ENCODE peak calls at places on chromosomes 3 and 15, in six cellular contexts. Q is GM23338, D is OCI-LY7, K is A549, C is astrocyte, T is GM23248. W is an unnamed sample.

GRCh38 chr3:88195951-88196434 is 46.2 kb downstream of the C3orf38 start:
- DNase-seq in D (no peak), C (peak; percentile 63), T (peak; percentile 19), K (no peak), Q (no peak), W (no peak)

GRCh38 chr15:65666257-65666656 is 44.5 kb downstream of the SLC24A1 start:
- DNase-seq in D (no peak), K (no peak), Q (no peak), T (peak; percentile 63), C (peak; percentile 57), W (no peak)

GRCh38 chr3:11370134-11370533 is 97.9 kb downstream of the ATG7 start:
- DNase-seq in Q (no peak), C (no peak), T (no peak), K (no peak), D (no peak), W (no peak)

GRCh38 chr3:143295201-143296080 is 175.9 kb downstream of the CHST2 start:
- DNase-seq in C (no peak), T (no peak), D (no peak), Q (no peak), K (no peak), W (no peak)

GRCh38 chr15:66908503-66909095 is 156.8 kb upstream of the SMAD3 start:
- DNase-seq in Q (no peak), K (no peak), T (peak; percentile 38), D (no peak), C (no peak), W (no peak)

GRCh38 chr3:128907706-128908445 is 28.5 kb downstream of the ACAD9 start:
- DNase-seq in T (no peak), Q (no peak), D (no peak), C (no peak), K (no peak), W (no peak)

GRCh38 chr3:74623261-74623836 is 8.9 kb upstream of the CNTN3 start:
- DNase-seq in Q (no peak), C (no peak), D (no peak), K (no peak), T (peak; percentile 34), W (no peak)

GRCh38 chr3:180161770-180162169 is 125.0 kb upstream of the PEX5L start:
- DNase-seq in T (no peak), C (no peak), K (no peak), Q (no peak), D (no peak), W (no peak)

GRCh38 chr15:59587085-59587826 is 24.3 kb upstream of the GCNT3 start:
- DNase-seq in T (no peak), C (no peak), Q (no peak), D (no peak), K (no peak), W (no peak)

GRCh38 chr3:56783644-56784451 is 17.9 kb downstream of the ARHGEF3 start:
- DNase-seq in C (peak; percentile 89), T (peak; percentile 73), Q (no peak), D (peak; percentile 89), K (peak; percentile 8), W (no peak)

GRCh38 chr3:59772416-59773408 is 722.9 kb upstream of the CFAP20DC start:
- DNase-seq in D (no peak), Q (no peak), T (no peak), C (no peak), K (no peak), W (no peak)

GRCh38 chr15:32029409-32029861 is 880 bp upstream of the CHRNA7 start:
- DNase-seq in C (no peak), T (peak; percentile 4), D (no peak), K (peak; percentile 31), Q (peak; percentile 75), W (peak; percentile 80)
- H3K4me3 ChIP-seq in C (peak overlapping the region; percentile 60), T (no peak overlapping the region), D (no peak overlapping the region), K (peak overlapping the region; percentile 85), Q (peak overlapping the region; percentile 94), W (peak overlapping the region; percentile 58)

DNA sequence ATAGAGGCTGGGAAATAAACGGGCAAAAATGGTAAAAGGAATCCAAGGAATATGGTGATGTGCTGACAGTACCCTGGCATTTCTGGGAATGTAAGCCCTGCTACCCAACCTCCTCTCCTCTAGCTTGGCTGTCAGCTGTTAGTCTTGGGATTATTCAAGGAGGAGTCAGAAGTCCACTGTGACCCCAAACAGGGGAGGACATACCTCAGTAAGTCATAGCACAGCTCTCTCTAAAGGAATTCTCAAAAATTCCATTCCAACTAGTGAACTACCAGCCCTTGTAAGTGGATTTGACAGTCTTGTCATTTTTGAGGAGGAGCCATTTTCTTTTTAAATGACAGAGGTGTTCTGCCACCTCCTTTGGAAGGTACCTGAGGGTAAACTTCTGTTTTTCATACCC is 207.5 kb downstream of the PDCD6IP start:
- DNase-seq in T (peak; percentile 82), Q (no peak), C (peak; percentile 80), K (no peak), D (no peak), W (no peak)
- H3K4me2 ChIP-seq in T (peak overlapping the region; percentile 24), Q (no peak overlapping the region), C (peak overlapping the region; percentile 45), K (no peak overlapping the region), D (no peak overlapping the region), W (no peak overlapping the region)

GRCh38 chr3:132543016-132543739 is 53.9 kb upstream of the ACKR4 start:
- DNase-seq in K (no peak), D (no peak), T (peak; percentile 94), C (peak; percentile 98), Q (no peak), W (no peak)
- H3K4me3 ChIP-seq in K (no peak overlapping the region), D (no peak overlapping the region), T (peak overlapping the region; percentile 45), C (peak overlapping the region; percentile 15), Q (no peak overlapping the region), W (no peak overlapping the region)

DNA sequence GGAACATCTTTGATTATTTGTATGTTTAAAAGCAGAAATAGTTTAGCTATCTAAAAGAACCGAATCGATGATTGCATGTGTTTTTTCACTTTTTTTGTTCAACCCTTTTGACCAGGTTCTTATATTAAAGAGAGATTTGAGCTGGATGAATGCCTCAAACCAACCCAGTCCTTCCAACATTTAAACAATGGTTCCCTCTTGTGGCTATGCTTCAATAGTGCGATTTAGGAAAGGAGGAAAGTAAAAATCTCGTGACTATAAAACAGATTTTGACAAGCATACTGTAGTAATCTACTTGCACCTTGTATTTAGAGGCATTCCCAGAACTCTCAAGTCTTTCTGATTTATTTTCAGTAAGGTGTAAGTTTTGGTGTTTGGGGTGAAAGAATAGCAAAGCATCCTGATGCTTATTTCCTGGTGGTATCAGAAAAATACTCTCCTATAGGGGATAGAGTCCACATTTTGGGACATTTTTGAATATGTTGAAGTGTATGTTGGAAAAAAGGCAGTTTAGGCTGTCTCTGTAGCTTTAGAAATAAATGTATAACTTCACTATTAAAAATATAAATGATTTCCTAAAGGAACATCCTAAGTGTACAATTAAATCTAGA is 159.6 kb upstream of the KCNH8 start:
- DNase-seq in K (peak; percentile 7), C (peak; percentile 0), T (peak; percentile 26), D (peak; percentile 68), Q (peak; percentile 80), W (peak; percentile 61)
- H3K4me2 ChIP-seq in K (no peak overlapping the region), C (no peak overlapping the region), T (no peak overlapping the region), D (no peak overlapping the region), Q (no peak overlapping the region), W (no peak overlapping the region)

DNA sequence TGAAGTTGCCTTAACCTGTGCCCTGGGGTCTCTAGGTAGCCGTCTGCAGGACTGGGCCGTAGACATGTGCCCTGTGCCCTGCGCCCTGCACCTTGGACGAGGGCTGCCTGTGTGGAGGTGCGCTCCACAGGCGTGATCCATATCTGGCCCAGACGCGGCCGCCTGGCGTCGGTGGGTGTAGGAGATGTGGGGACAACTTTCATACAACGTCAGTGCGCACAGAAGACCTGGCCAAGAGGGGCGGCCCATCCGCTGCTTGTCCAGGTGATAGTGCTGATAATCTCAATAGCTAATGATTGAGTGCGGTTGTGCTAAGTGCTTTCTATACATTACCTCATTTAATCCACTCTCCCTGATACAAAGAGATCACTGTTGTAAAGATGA is 665 bp upstream of the RASGRP1 start:
- DNase-seq in K (no peak), D (no peak), T (no peak), C (no peak), Q (no peak), W (no peak)
- H3K4me3 ChIP-seq in K (peak overlapping the region; percentile 60), D (peak overlapping the region; percentile 73), T (no peak overlapping the region), C (no peak overlapping the region), Q (peak overlapping the region; percentile 72), W (peak overlapping the region; percentile 91)

DNA sequence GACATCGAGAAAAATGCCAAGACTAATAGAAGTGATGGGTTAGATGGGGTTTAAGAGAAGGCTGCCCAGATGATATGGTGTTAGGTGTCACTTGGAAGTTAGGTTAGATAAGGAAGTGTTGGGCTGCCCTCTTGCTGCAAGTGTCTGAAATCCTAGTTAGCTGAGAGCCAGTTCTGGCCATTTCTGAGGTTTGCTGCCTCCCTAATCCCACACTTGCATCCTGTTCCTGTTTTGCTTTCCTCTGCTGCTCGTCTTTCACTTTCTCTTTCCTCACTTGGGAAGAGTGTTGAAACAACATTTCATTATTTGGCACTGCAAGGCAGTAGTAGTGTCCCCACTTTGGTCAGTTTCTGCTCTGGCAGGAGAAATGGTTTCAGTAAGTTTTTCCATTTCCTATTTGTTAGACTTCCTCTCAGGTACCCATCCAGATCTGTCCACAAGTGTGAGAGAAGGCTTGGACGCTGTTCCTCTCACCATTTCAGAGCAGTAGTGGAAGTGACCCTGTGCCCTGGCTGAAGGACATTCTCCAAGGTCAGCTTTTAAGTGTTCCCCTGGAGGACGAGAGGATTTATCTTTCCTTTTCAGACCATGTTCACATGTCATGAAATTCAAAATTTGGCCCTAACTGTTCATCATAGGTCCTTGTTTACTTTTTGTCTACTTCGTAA is 93.3 kb downstream of the ADAMTSL3 start:
- DNase-seq in T (peak; percentile 8), K (no peak), D (no peak), Q (peak; percentile 51), C (peak; percentile 10), W (peak; percentile 36)
- H3K4me2 ChIP-seq in T (no peak overlapping the region), K (peak overlapping the region; percentile 25), D (no peak overlapping the region), Q (no peak overlapping the region), C (no peak overlapping the region), W (no peak overlapping the region)

GRCh38 chr3:40583691-40584090 is 58.9 kb downstream of the ZNF621 start:
- DNase-seq in T (no peak), K (no peak), Q (no peak), D (no peak), C (no peak), W (no peak)

GRCh38 chr3:40584625-40585189 is 59.9 kb downstream of the ZNF621 start:
- DNase-seq in Q (peak; percentile 87), K (peak; percentile 40), D (peak; percentile 68), C (peak; percentile 42), T (peak; percentile 88), W (peak; percentile 93)

GRCh38 chr3:40586866-40587265 is 62.1 kb downstream of the ZNF621 start:
- DNase-seq in C (no peak), T (no peak), D (no peak), Q (no peak), K (no peak), W (no peak)

GRCh38 chr3:40588406-40588805 is 63.6 kb downstream of the ZNF621 start:
- DNase-seq in T (no peak), K (no peak), C (no peak), D (no peak), Q (peak; percentile 62), W (peak; percentile 7)

DNA sequence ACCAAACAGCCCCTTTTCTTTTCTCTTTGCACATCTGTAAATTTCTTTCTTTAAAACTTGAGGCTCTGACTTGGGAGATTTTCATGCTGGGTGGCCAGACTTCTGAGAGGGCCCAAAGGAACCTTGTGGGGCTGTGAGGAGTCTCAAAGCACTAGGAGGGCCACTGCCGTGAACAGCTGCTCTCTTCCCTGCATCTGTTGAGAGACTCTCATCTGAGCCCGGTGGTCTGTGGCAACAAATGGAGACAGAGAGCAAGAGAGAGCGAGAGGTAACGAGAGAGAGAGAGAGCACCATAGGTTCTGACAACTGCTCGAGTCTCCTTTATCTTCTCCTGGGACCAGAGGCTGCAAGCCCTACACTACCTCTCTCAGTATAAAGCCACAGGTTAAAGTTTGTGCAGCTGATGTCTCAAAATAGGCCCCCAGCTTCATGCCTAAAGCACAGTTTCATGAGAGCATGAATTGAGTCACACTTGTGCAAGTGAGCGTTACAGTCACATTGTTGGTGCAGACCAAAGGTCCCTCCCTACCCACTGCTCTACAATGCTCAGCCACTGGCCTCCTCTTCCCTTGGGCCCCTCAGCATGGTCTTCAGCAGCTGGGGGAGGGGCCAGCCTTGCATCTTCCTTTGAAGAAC is 60.7 kb downstream of the ZNF621 start:
- DNase-seq in T (no peak), D (no peak), Q (no peak), K (no peak), C (no peak), W (peak; percentile 13)
- H3K4me3 ChIP-seq in T (no peak overlapping the region), D (no peak overlapping the region), Q (no peak overlapping the region), K (no peak overlapping the region), C (no peak overlapping the region), W (no peak overlapping the region)